ENCODE peak calls at places on chromosomes 11 and 22, in nine cellular contexts. N, U, G, Z, R, F, M, K and I are unnamed samples.

GRCh38 chr11:36313073-36313472 is 17.0 kb downstream of the PRR5L start:
- DNase-seq in N (no peak), U (no peak), G (no peak), Z (no peak), R (no peak), F (no peak), M (no peak), K (no peak), I (no peak)

GRCh38 chr11:20112291-20113146 is 47.8 kb downstream of the DBX1 start:
- DNase-seq in N (peak), U (peak), G (peak), Z (peak), R (peak), F (peak), M (peak), K (no peak), I (peak)

GRCh38 chr11:58788355-58789023 is 56.0 kb downstream of the GLYATL2 start:
- DNase-seq in N (peak), U (no peak), G (peak), Z (no peak), R (peak), F (no peak), M (no peak), K (peak), I (peak)

GRCh38 chr11:121671276-121672168 is 218.8 kb upstream of the SORL1-AS1 start:
- DNase-seq in N (no peak), U (no peak), G (no peak), Z (peak), R (no peak), F (no peak), M (no peak), K (no peak), I (no peak)

GRCh38 chr11:111559791-111560190 is 19.3 kb downstream of the LAYN start:
- DNase-seq in N (no peak), U (no peak), G (no peak), Z (no peak), R (no peak), F (no peak), M (no peak), K (no peak), I (no peak)

GRCh38 chr11:44277097-44278090 is 32.5 kb downstream of the ALX4 start:
- DNase-seq in N (no peak), U (no peak), G (no peak), Z (no peak), R (no peak), F (no peak), M (no peak), K (no peak), I (no peak)

GRCh38 chr11:93846411-93846810 is 4.0 kb downstream of the VSTM5 start:
- DNase-seq in N (no peak), U (no peak), G (no peak), Z (no peak), R (no peak), F (no peak), M (no peak), K (no peak), I (no peak)

GRCh38 chr11:122910775-122911174 is 28.2 kb downstream of the JHY start:
- DNase-seq in N (no peak), U (no peak), G (peak), Z (no peak), R (no peak), F (no peak), M (no peak), K (no peak), I (no peak)

GRCh38 chr11:84740050-84740449 is 887.1 kb downstream of the DLG2 start:
- DNase-seq in N (no peak), U (no peak), G (no peak), Z (no peak), R (no peak), F (no peak), M (no peak), K (no peak), I (no peak)

GRCh38 chr11:68367252-68367651 is 54.9 kb downstream of the LRP5 start:
- DNase-seq in N (no peak), U (no peak), G (no peak), Z (no peak), R (no peak), F (no peak), M (no peak), K (no peak), I (no peak)

GRCh38 chr11:19955660-19956059 is 204.6 kb downstream of the DBX1 start:
- DNase-seq in N (no peak), U (no peak), G (no peak), Z (no peak), R (no peak), F (no peak), M (no peak), K (no peak), I (no peak)

GRCh38 chr11:11318961-11319360 is 34.1 kb downstream of the CSNK2A3 start:
- DNase-seq in N (no peak), U (no peak), G (no peak), Z (no peak), R (no peak), F (no peak), M (no peak), K (no peak), I (no peak)

GRCh38 chr11:114219559-114220349 is 76.4 kb upstream of the NNMT start:
- DNase-seq in N (peak), U (no peak), G (no peak), Z (peak), R (no peak), F (no peak), M (no peak), K (no peak), I (peak)

GRCh38 chr11:123069878-123070821 is 8.2 kb upstream of the HSPA8 start:
- DNase-seq in N (no peak), U (no peak), G (no peak), Z (no peak), R (no peak), F (no peak), M (no peak), K (no peak), I (no peak)

GRCh38 chr11:24575392-24575791 is 78.5 kb downstream of the LUZP2 start:
- DNase-seq in N (no peak), U (no peak), G (no peak), Z (no peak), R (no peak), F (no peak), M (no peak), K (no peak), I (no peak)

GRCh38 chr11:11498195-11498594 is 123.6 kb downstream of the GALNT18 start:
- DNase-seq in N (no peak), U (no peak), G (no peak), Z (no peak), R (no peak), F (no peak), M (no peak), K (no peak), I (no peak)

GRCh38 chr11:107018902-107019493 is 722 bp upstream of the GUCY1A2 start:
- DNase-seq in N (peak), U (no peak), G (no peak), Z (no peak), R (peak), F (peak), M (peak), K (no peak), I (no peak)

GRCh38 chr11:95465887-95466286 is 234.9 kb upstream of the SESN3 start:
- DNase-seq in N (no peak), U (no peak), G (no peak), Z (no peak), R (no peak), F (no peak), M (no peak), K (no peak), I (no peak)

GRCh38 chr11:86502137-86502536 is 127.5 kb downstream of the CCDC81 start:
- DNase-seq in N (no peak), U (no peak), G (no peak), Z (no peak), R (no peak), F (no peak), M (no peak), K (no peak), I (no peak)

GRCh38 chr11:29282088-29282487 is 734.7 kb downstream of the KCNA4 start:
- DNase-seq in N (no peak), U (no peak), G (peak), Z (peak), R (no peak), F (no peak), M (no peak), K (no peak), I (peak)

GRCh38 chr11:70079691-70080090 is 1.6 kb downstream of the ANO1 start:
- DNase-seq in N (no peak), U (no peak), G (no peak), Z (no peak), R (no peak), F (peak), M (no peak), K (no peak), I (no peak)

GRCh38 chr11:36156486-36157150 is 132.6 kb downstream of the COMMD9 start:
- DNase-seq in N (no peak), U (no peak), G (no peak), Z (no peak), R (no peak), F (no peak), M (no peak), K (no peak), I (no peak)

GRCh38 chr22:49601614-49602321 is 225.9 kb downstream of the BRD1 start:
- DNase-seq in N (no peak), U (no peak), G (no peak), Z (no peak), R (peak), F (no peak), M (no peak), K (no peak), I (no peak)

GRCh38 chr11:119323532-119324033 is 6.7 kb upstream of the MCAM start:
- DNase-seq in N (peak), U (no peak), G (no peak), Z (no peak), R (peak), F (peak), M (peak), K (peak), I (no peak)

GRCh38 chr11:119320593-119321524 is 3.9 kb upstream of the MCAM start:
- DNase-seq in N (peak), U (no peak), G (no peak), Z (no peak), R (peak), F (peak), M (peak), K (peak), I (no peak)

GRCh38 chr11:119322921-119323531 is 6.1 kb upstream of the MCAM start:
- DNase-seq in N (no peak), U (no peak), G (no peak), Z (no peak), R (no peak), F (no peak), M (no peak), K (no peak), I (no peak)

GRCh38 chr11:119324124-119324665 is 7.3 kb upstream of the MCAM start:
- DNase-seq in N (no peak), U (no peak), G (no peak), Z (no peak), R (no peak), F (no peak), M (no peak), K (no peak), I (no peak)

DNA sequence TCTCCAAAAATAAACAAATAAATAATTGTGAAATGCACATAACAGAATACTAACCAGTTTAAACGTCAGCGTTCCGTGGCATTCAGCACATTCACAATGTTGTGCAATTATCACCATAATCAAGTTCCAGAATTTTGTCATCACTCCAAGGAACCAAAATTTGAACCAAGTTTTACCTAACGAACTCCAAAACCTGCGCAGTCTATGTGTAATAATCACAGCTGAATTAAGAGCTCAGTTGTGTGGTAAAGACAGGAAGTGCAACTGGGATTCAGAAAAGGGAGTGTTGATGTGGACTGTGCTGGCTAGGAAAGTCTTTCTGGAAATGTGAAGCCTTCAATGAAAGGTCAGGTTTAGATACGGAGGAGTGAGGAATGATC is 5.4 kb upstream of the MCAM start:
- DNase-seq in N (no peak), U (no peak), G (no peak), Z (no peak), R (no peak), F (no peak), M (no peak), K (no peak), I (no peak)
- TF ChIP-seq CTCF in N (no peak), U (peak), G (no peak), Z (no peak), R (no peak), F (peak), M (peak), K (no peak), I (peak)

GRCh38 chr11:1761110-1761856 is 2.4 kb downstream of the CTSD start:
- DNase-seq in N (no peak), U (no peak), G (no peak), Z (no peak), R (no peak), F (no peak), M (no peak), K (no peak), I (no peak)
- H3K4me3 ChIP-seq in N (no peak), U (peak), G (no peak), Z (no peak), R (no peak), F (no peak), M (peak), K (no peak), I (peak)

GRCh38 chr11:34837246-34837856 is 78.8 kb downstream of the APIP start:
- DNase-seq in N (no peak), U (no peak), G (no peak), Z (no peak), R (no peak), F (no peak), M (no peak), K (no peak), I (no peak)
- TF ChIP-seq CTCF in N (no peak), U (no peak), G (no peak), Z (no peak), R (no peak), F (no peak), M (no peak), K (no peak), I (peak)

DNA sequence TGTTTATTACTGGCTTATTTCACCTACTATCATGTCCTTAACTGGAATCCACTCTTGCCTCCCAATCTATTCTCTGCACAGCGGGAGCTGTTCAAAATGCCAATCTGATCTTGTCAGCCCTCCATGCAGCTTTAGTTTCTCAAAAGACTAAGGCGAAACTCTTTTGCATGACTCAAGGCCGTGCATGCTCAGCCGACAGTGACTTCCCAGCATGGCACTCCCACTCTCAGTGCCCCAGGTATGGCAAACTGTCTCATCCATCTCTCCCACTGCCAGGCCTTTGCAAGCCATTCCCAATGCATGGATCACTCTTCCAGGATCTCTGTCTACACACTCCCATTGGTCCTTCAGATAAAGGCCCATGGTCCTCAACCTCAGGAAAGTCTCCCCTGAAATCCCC is 245.9 kb downstream of the LARGE1 start:
- DNase-seq in N (no peak), U (no peak), G (no peak), Z (no peak), R (no peak), F (no peak), M (no peak), K (no peak), I (no peak)
- H3K4me3 ChIP-seq in N (no peak), U (no peak), G (no peak), Z (no peak), R (no peak), F (no peak), M (no peak), K (no peak), I (no peak)

GRCh38 chr11:706957-707816 is 1.2 kb downstream of the EPS8L2 start:
- DNase-seq in N (peak), U (no peak), G (no peak), Z (no peak), R (peak), F (no peak), M (no peak), K (no peak), I (no peak)
- TF ChIP-seq CTCF in N (no peak), U (no peak), G (peak), Z (peak), R (no peak), F (no peak), M (no peak), K (no peak), I (peak)